ENCODE peak calls at places on chromosomes 2 and 18, in nine cellular contexts. D is IMR-90; R is left ventricle myocardium inferior; L is astrocyte of the spinal cord; O is nephron progenitor cell; Y is AG09309; X is BJ; Q is mesothelial cell of epicardium; W is CD4-positive, alpha-beta T cell. E is an unnamed sample.

GRCh38 chr18:61635901-61636528 is 256.8 kb downstream of the RNF152 start:
- DNase-seq in D (peak; percentile 63), R (peak; percentile 40), L (peak; percentile 67), O (peak; percentile 46), Y (peak; percentile 2), X (peak; percentile 4), Q (no peak), W (peak; percentile 9), E (peak; percentile 41)

GRCh38 chr2:207670887-207671286 is 40.6 kb upstream of the CCNYL1 start:
- DNase-seq in D (no peak), R (no peak), L (no peak), O (peak; percentile 7), Y (no peak), X (no peak), Q (no peak), W (no peak), E (no peak)

GRCh38 chr18:33576999-33577687 is 876 bp upstream of the ASXL3 start:
- DNase-seq in D (no peak), R (no peak), L (no peak), O (no peak), Y (no peak), X (no peak), Q (no peak), W (no peak), E (no peak)

GRCh38 chr2:179106342-179107178 is 56.6 kb upstream of the CCDC141 start:
- DNase-seq in D (peak; percentile 94), R (no peak), L (peak; percentile 96), O (no peak), Y (peak; percentile 70), X (peak; percentile 78), Q (no peak), W (no peak), E (peak; percentile 95)

GRCh38 chr2:108441712-108442111 is 7.3 kb upstream of the GCC2 start:
- DNase-seq in D (no peak), R (no peak), L (no peak), O (no peak), Y (no peak), X (no peak), Q (no peak), W (no peak), E (no peak)

GRCh38 chr2:133726906-133727305 is 158.6 kb upstream of the NCKAP5 start:
- DNase-seq in D (no peak), R (no peak), L (peak; percentile 6), O (no peak), Y (no peak), X (no peak), Q (no peak), W (no peak), E (no peak)

GRCh38 chr2:129620411-129620810 is 359.1 kb upstream of the RAB6C start:
- DNase-seq in D (no peak), R (no peak), L (no peak), O (no peak), Y (no peak), X (no peak), Q (no peak), W (no peak), E (no peak)

GRCh38 chr2:16013571-16013970 is 73.2 kb downstream of the MYCN start:
- DNase-seq in D (no peak), R (no peak), L (no peak), O (no peak), Y (no peak), X (no peak), Q (peak; percentile 49), W (no peak), E (no peak)

GRCh38 chr2:12379143-12379542 is 337.6 kb upstream of the TRIB2 start:
- DNase-seq in D (no peak), R (no peak), L (no peak), O (no peak), Y (no peak), X (no peak), Q (no peak), W (no peak), E (no peak)

GRCh38 chr18:73962251-73962650 is 185.4 kb downstream of the FBXO15 start:
- DNase-seq in D (peak; percentile 89), R (no peak), L (peak; percentile 79), O (no peak), Y (peak; percentile 52), X (peak; percentile 35), Q (no peak), W (no peak), E (peak; percentile 71)

GRCh38 chr2:98379311-98380202 is 33.3 kb downstream of the CNGA3 start:
- DNase-seq in D (no peak), R (no peak), L (peak; percentile 1), O (no peak), Y (no peak), X (no peak), Q (no peak), W (no peak), E (peak; percentile 25)

GRCh38 chr18:55000529-55000928 is 41.3 kb upstream of the CCDC68 start:
- DNase-seq in D (no peak), R (no peak), L (no peak), O (no peak), Y (no peak), X (no peak), Q (no peak), W (no peak), E (no peak)

GRCh38 chr2:193966590-193966989 is 1690.4 kb upstream of the SLC39A10 start:
- DNase-seq in D (peak; percentile 0), R (no peak), L (peak; percentile 89), O (no peak), Y (peak; percentile 51), X (no peak), Q (no peak), W (no peak), E (no peak)

GRCh38 chr2:119338282-119338681 is 28.4 kb downstream of the C2orf76 start:
- DNase-seq in D (no peak), R (no peak), L (no peak), O (no peak), Y (no peak), X (no peak), Q (no peak), W (no peak), E (no peak)

GRCh38 chr2:193537531-193537930 is 1342.8 kb upstream of the TMEFF2 start:
- DNase-seq in D (no peak), R (no peak), L (no peak), O (no peak), Y (no peak), X (no peak), Q (no peak), W (no peak), E (no peak)

GRCh38 chr18:50623694-50624352 is 63.9 kb downstream of the MAPK4 start:
- DNase-seq in D (no peak), R (no peak), L (no peak), O (no peak), Y (no peak), X (no peak), Q (no peak), W (no peak), E (no peak)

GRCh38 chr2:35428548-35428947 is 927.0 kb upstream of the CRIM1 start:
- DNase-seq in D (no peak), R (no peak), L (peak; percentile 7), O (peak; percentile 59), Y (no peak), X (no peak), Q (peak; percentile 25), W (no peak), E (no peak)

GRCh38 chr2:108449410-108450200 is 599 bp downstream of the GCC2 start:
- DNase-seq in D (peak; percentile 38), R (no peak), L (peak; percentile 47), O (peak; percentile 20), Y (no peak), X (no peak), Q (no peak), W (peak; percentile 21), E (peak; percentile 2)

GRCh38 chr2:196096982-196097745 is 28.5 kb upstream of the DNAH7 start:
- DNase-seq in D (no peak), R (no peak), L (no peak), O (no peak), Y (no peak), X (no peak), Q (no peak), W (no peak), E (no peak)

GRCh38 chr2:42136832-42137821 is 32.0 kb upstream of the EML4 start:
- DNase-seq in D (no peak), R (no peak), L (no peak), O (no peak), Y (no peak), X (no peak), Q (no peak), W (no peak), E (no peak)

DNA sequence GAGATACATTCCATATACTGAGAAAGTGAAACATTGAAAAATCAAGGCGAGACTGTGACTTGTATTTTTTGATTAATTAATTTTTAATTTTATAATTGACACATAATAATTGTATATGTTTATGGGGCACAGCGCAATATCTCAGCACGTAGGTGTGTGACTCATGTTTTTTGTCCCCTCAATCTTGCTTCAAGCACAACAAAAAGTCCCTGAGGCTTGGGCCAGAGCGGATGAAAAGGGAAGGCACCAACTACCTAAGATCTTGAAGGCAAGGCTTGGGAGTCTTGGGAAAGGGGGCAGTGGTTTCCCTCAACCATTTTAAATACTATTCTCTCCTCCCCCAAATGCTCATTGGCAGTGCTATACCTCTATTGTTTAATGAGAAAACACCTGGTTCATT is 9.9 kb downstream of the SGPP2 start:
- DNase-seq in D (no peak), R (no peak), L (no peak), O (no peak), Y (no peak), X (no peak), Q (no peak), W (no peak), E (no peak)
- TF ChIP-seq CTCF in D (no peak), R (no peak), L (no peak), O (no peak), Y (no peak), X (no peak), Q (no peak), W (no peak), E (no peak)

DNA sequence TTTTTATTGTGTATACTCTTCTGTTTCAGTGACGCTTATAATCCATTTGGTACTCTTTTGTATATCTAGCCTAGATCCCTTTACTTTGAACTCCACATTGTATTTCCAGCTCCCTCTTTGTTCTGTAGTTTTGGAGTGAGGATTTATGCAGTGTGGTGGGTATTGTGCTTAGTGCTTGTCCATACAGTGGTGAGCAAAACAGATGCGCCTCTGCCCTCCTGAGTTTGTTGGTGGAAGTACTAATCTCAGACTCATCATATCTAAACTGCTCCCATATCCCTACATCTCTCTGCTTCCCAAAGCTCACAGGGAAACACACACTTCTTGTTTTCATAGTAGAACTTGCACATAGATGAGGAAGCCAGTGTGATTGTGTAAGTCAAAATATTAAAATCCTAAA is 12.1 kb downstream of the PTCD3 start:
- DNase-seq in D (no peak), R (no peak), L (no peak), O (no peak), Y (no peak), X (no peak), Q (no peak), W (no peak), E (no peak)
- TF ChIP-seq CTCF in D (no peak), R (no peak), L (no peak), O (no peak), Y (no peak), X (no peak), Q (no peak), W (no peak), E (no peak)

GRCh38 chr2:105896765-105897163 is 152.1 kb downstream of the NCK2 start:
- DNase-seq in D (no peak), R (no peak), L (no peak), O (no peak), Y (no peak), X (no peak), Q (no peak), W (no peak), E (no peak)
- TF ChIP-seq CTCF in D (no peak), R (peak; percentile 29), L (no peak), O (no peak), Y (no peak), X (no peak), Q (no peak), W (no peak), E (no peak)

GRCh38 chr2:23002234-23002633 is 382.7 kb upstream of the KLHL29 start:
- DNase-seq in D (no peak), R (no peak), L (no peak), O (no peak), Y (no peak), X (no peak), Q (no peak), W (no peak), E (no peak)
- TF ChIP-seq CTCF in D (no peak), R (no peak), L (no peak), O (no peak), Y (no peak), X (no peak), Q (no peak), W (no peak), E (no peak)

E was measured in HFFc6.